ENCODE peak calls at places on chromosome 13, in four cellular contexts. One of them, this sample, is unnamed.

GRCh38 chr13:98187862-98188261 is 10.8 kb upstream of the RNF113B start:
- DNase-seq in SK-N-SH: no peak
- DNase-seq in mesendoderm: no peak
- DNase-seq in endothelial cell of umbilical vein: no peak
- DNase-seq in this sample: no peak

GRCh38 chr13:67223742-67224141 is 6.4 kb downstream of the PCDH9 start:
- DNase-seq in SK-N-SH: no peak
- DNase-seq in mesendoderm: no peak
- DNase-seq in endothelial cell of umbilical vein: no peak
- DNase-seq in this sample: no peak

GRCh38 chr13:30526612-30527217 is 61.0 kb upstream of the HMGB1 start:
- DNase-seq in SK-N-SH: peak; percentile 14
- DNase-seq in mesendoderm: peak; percentile 16
- DNase-seq in endothelial cell of umbilical vein: no peak
- DNase-seq in this sample: no peak

GRCh38 chr13:32022292-32022691 is 9.3 kb upstream of the FRY start:
- DNase-seq in SK-N-SH: no peak
- DNase-seq in mesendoderm: no peak
- DNase-seq in endothelial cell of umbilical vein: no peak
- DNase-seq in this sample: no peak

GRCh38 chr13:98478134-98479129 is 98.5 kb downstream of the STK24 start:
- DNase-seq in SK-N-SH: peak; percentile 56
- DNase-seq in mesendoderm: peak; percentile 88
- DNase-seq in endothelial cell of umbilical vein: peak; percentile 24
- DNase-seq in this sample: peak; percentile 33

GRCh38 chr13:114019367-114019766 is 45.5 kb upstream of the C13orf46 start:
- DNase-seq in SK-N-SH: peak; percentile 79
- DNase-seq in mesendoderm: peak; percentile 60
- DNase-seq in endothelial cell of umbilical vein: no peak
- DNase-seq in this sample: peak; percentile 44

GRCh38 chr13:92938481-92939020 is 288.1 kb upstream of the GPC6 start:
- DNase-seq in SK-N-SH: no peak
- DNase-seq in mesendoderm: peak; percentile 3
- DNase-seq in endothelial cell of umbilical vein: no peak
- DNase-seq in this sample: no peak

GRCh38 chr13:74246398-74246975 is 112.3 kb upstream of the KLF12 start:
- DNase-seq in SK-N-SH: no peak
- DNase-seq in mesendoderm: no peak
- DNase-seq in endothelial cell of umbilical vein: peak; percentile 38
- DNase-seq in this sample: peak; percentile 61

GRCh38 chr13:77544365-77544764 is 8.9 kb downstream of the SCEL start:
- DNase-seq in SK-N-SH: peak; percentile 16
- DNase-seq in mesendoderm: no peak
- DNase-seq in endothelial cell of umbilical vein: peak; percentile 71
- DNase-seq in this sample: peak; percentile 17

GRCh38 chr13:111216166-111216960 is 101.3 kb downstream of the ARHGEF7 start:
- DNase-seq in SK-N-SH: peak; percentile 61
- DNase-seq in mesendoderm: peak; percentile 73
- DNase-seq in endothelial cell of umbilical vein: no peak
- DNase-seq in this sample: peak; percentile 33

GRCh38 chr13:42272115-42272756 is at the start of gene AKAP11:
- DNase-seq in SK-N-SH: no peak
- DNase-seq in mesendoderm: peak; percentile 73
- DNase-seq in endothelial cell of umbilical vein: peak; percentile 65
- DNase-seq in this sample: peak; percentile 75

GRCh38 chr13:30818323-30818960 is 83.1 kb downstream of the ALOX5AP start:
- DNase-seq in SK-N-SH: no peak
- DNase-seq in mesendoderm: no peak
- DNase-seq in endothelial cell of umbilical vein: no peak
- DNase-seq in this sample: peak; percentile 96

GRCh38 chr13:58960909-58961308 is 1202.8 kb downstream of the DIAPH3 start:
- DNase-seq in SK-N-SH: peak; percentile 25
- DNase-seq in mesendoderm: peak; percentile 46
- DNase-seq in endothelial cell of umbilical vein: peak; percentile 33
- DNase-seq in this sample: peak; percentile 2

GRCh38 chr13:43787998-43788397 is 1.2 kb upstream of the ENOX1 start:
- DNase-seq in SK-N-SH: peak; percentile 49
- DNase-seq in mesendoderm: peak; percentile 72
- DNase-seq in endothelial cell of umbilical vein: peak; percentile 16
- DNase-seq in this sample: peak; percentile 72

GRCh38 chr13:21738636-21739035 is 67.8 kb downstream of the FGF9 start:
- DNase-seq in SK-N-SH: no peak
- DNase-seq in mesendoderm: no peak
- DNase-seq in endothelial cell of umbilical vein: no peak
- DNase-seq in this sample: no peak

GRCh38 chr13:79398915-79399314 is 7.1 kb downstream of the RBM26 start:
- DNase-seq in SK-N-SH: no peak
- DNase-seq in mesendoderm: no peak
- DNase-seq in endothelial cell of umbilical vein: no peak
- DNase-seq in this sample: peak; percentile 44

GRCh38 chr13:92317066-92317465 is 909.5 kb upstream of the GPC6 start:
- DNase-seq in SK-N-SH: no peak
- DNase-seq in mesendoderm: peak; percentile 74
- DNase-seq in endothelial cell of umbilical vein: no peak
- DNase-seq in this sample: no peak

GRCh38 chr13:23321534-23322241 is 111.8 kb downstream of the SACS start:
- DNase-seq in SK-N-SH: no peak
- DNase-seq in mesendoderm: no peak
- DNase-seq in endothelial cell of umbilical vein: peak; percentile 92
- DNase-seq in this sample: peak; percentile 97

GRCh38 chr13:78197231-78197630 is 278.6 kb upstream of the EDNRB start:
- DNase-seq in SK-N-SH: no peak
- DNase-seq in mesendoderm: no peak
- DNase-seq in endothelial cell of umbilical vein: no peak
- DNase-seq in this sample: peak; percentile 57

GRCh38 chr13:73417012-73417615 is 358.3 kb downstream of the KLF5 start:
- DNase-seq in SK-N-SH: peak; percentile 9
- DNase-seq in mesendoderm: peak; percentile 39
- DNase-seq in endothelial cell of umbilical vein: no peak
- DNase-seq in this sample: peak; percentile 26

GRCh38 chr13:106110241-106110855 is 425.1 kb downstream of the EFNB2 start:
- DNase-seq in SK-N-SH: no peak
- DNase-seq in mesendoderm: peak; percentile 23
- DNase-seq in endothelial cell of umbilical vein: no peak
- DNase-seq in this sample: no peak

GRCh38 chr13:97548736-97549135 is 114.8 kb downstream of the RAP2A start:
- DNase-seq in SK-N-SH: no peak
- DNase-seq in mesendoderm: no peak
- DNase-seq in endothelial cell of umbilical vein: no peak
- DNase-seq in this sample: no peak

GRCh38 chr13:73556902-73557301 is 498.1 kb downstream of the KLF5 start:
- DNase-seq in SK-N-SH: no peak
- DNase-seq in mesendoderm: no peak
- DNase-seq in endothelial cell of umbilical vein: no peak
- DNase-seq in this sample: no peak

GRCh38 chr13:45415112-45415511 is 3.1 kb downstream of the SLC25A30 start:
- DNase-seq in SK-N-SH: no peak
- DNase-seq in mesendoderm: no peak
- DNase-seq in endothelial cell of umbilical vein: no peak
- DNase-seq in this sample: no peak
- H3K9ac ChIP-seq in SK-N-SH: no peak overlapping the region
- H3K9ac ChIP-seq in mesendoderm: no peak overlapping the region
- H3K9ac ChIP-seq in endothelial cell of umbilical vein: peak overlapping the region; percentile 77
- H3K9ac ChIP-seq in this sample: peak overlapping the region; percentile 73

GRCh38 chr13:102870677-102871415 is 25.0 kb downstream of the ERCC5 start:
- DNase-seq in SK-N-SH: peak; percentile 79
- DNase-seq in mesendoderm: peak; percentile 70
- DNase-seq in endothelial cell of umbilical vein: peak; percentile 55
- DNase-seq in this sample: peak; percentile 77

GRCh38 chr13:102868366-102868936 is 22.6 kb downstream of the ERCC5 start:
- DNase-seq in SK-N-SH: no peak
- DNase-seq in mesendoderm: no peak
- DNase-seq in endothelial cell of umbilical vein: no peak
- DNase-seq in this sample: peak; percentile 38

GRCh38 chr13:102872531-102872930 is 26.7 kb downstream of the ERCC5 start:
- DNase-seq in SK-N-SH: no peak
- DNase-seq in mesendoderm: no peak
- DNase-seq in endothelial cell of umbilical vein: no peak
- DNase-seq in this sample: no peak

GRCh38 chr13:102872131-102872530 is 26.3 kb downstream of the ERCC5 start:
- DNase-seq in SK-N-SH: no peak
- DNase-seq in mesendoderm: no peak
- DNase-seq in endothelial cell of umbilical vein: no peak
- DNase-seq in this sample: no peak

DNA sequence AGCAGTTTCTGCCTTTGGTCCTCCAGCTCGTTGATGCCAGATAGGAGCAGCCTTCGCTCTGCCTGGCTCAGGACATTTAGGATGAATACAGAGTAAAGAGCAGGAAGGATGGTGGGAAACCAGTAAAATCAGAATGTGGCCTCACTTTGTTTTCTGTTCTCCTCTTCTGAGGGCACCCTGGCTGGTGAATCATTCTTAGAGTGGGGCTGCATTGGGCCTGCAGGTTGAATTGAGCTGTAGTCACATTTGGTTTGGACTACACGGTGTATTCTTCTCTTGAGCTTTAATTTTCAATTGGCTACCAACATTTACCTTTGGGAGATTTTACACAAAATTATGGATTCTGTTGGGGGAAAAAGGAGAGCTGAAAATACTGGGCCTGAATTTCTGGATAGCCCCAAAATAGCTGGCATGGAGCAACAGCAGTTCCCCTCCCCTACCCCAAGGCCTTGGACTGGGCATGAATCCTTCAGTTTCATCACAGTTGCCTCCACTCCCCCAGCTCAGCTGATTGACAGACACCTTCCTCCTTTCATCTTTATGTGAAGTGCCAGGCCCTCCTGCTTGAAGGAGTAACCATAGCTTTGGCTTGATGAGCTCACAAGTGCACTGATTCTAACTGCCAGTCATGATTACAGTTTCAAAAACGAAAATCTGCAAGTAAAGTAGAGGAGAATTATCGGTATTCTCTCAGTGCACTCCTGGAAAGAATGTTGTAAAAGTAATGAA is 24.3 kb downstream of the ERCC5 start:
- DNase-seq in SK-N-SH: no peak
- DNase-seq in mesendoderm: no peak
- DNase-seq in endothelial cell of umbilical vein: no peak
- DNase-seq in this sample: peak; percentile 28
- H3K9ac ChIP-seq in SK-N-SH: no peak overlapping the region
- H3K9ac ChIP-seq in mesendoderm: no peak overlapping the region
- H3K9ac ChIP-seq in endothelial cell of umbilical vein: no peak overlapping the region
- H3K9ac ChIP-seq in this sample: peak overlapping the region; percentile 35

DNA sequence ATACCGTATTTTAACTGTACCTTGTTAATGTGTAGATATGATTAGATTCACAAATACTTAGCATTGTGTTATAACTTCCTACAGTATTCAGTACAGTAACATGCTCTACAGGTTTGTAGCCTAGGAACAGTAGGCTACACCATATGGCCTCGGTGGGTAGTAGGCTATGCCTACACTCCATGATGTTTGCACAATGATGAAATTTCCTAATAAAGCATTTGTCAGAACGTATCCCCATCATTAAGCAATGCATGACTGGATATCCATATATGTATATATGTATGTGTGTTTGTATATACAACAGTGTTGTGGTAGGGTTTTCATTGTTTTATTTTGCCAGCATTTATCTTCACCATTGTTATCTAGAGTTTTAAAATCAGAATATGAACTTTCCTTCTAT is 119.4 kb downstream of the SLC7A1 start:
- DNase-seq in SK-N-SH: no peak
- DNase-seq in mesendoderm: no peak
- DNase-seq in endothelial cell of umbilical vein: no peak
- DNase-seq in this sample: no peak
- H3K9ac ChIP-seq in SK-N-SH: no peak overlapping the region
- H3K9ac ChIP-seq in mesendoderm: no peak overlapping the region
- H3K9ac ChIP-seq in endothelial cell of umbilical vein: no peak overlapping the region
- H3K9ac ChIP-seq in this sample: no peak overlapping the region

GRCh38 chr13:50228527-50228926 is 213.3 kb downstream of the KCNRG start:
- DNase-seq in SK-N-SH: no peak
- DNase-seq in mesendoderm: no peak
- DNase-seq in endothelial cell of umbilical vein: no peak
- DNase-seq in this sample: no peak
- H3K9ac ChIP-seq in SK-N-SH: no peak overlapping the region
- H3K9ac ChIP-seq in mesendoderm: no peak overlapping the region
- H3K9ac ChIP-seq in endothelial cell of umbilical vein: no peak overlapping the region
- H3K9ac ChIP-seq in this sample: no peak overlapping the region